ENCODE peak calls at places on chromosomes 7 and 10, in eight cellular contexts. One of them, this sample, is unnamed.

GRCh38 chr7:159039716-159040115 is 105.0 kb downstream of the VIPR2 start:
- DNase-seq in HCT116: no peak
- DNase-seq in upper lobe of left lung: no peak
- DNase-seq in spleen: no peak
- DNase-seq in GM12878: no peak
- DNase-seq in transverse colon: no peak
- DNase-seq in breast epithelium: peak; percentile 8
- DNase-seq in endothelial cell of umbilical vein: no peak
- DNase-seq in this sample: no peak

GRCh38 chr10:80407836-80408197 is 534 bp upstream of the PRXL2A start:
- DNase-seq in transverse colon: peak; percentile 48
- DNase-seq in GM12878: no peak
- DNase-seq in HCT116: peak; percentile 37
- DNase-seq in endothelial cell of umbilical vein: peak; percentile 79
- DNase-seq in spleen: peak; percentile 80
- DNase-seq in breast epithelium: no peak
- DNase-seq in upper lobe of left lung: peak; percentile 57
- DNase-seq in this sample: peak; percentile 25

GRCh38 chr7:116501425-116502167 is 2.1 kb downstream of the CAV2 start:
- DNase-seq in transverse colon: no peak
- DNase-seq in breast epithelium: no peak
- DNase-seq in spleen: no peak
- DNase-seq in GM12878: no peak
- DNase-seq in endothelial cell of umbilical vein: peak; percentile 86
- DNase-seq in upper lobe of left lung: no peak
- DNase-seq in HCT116: no peak
- DNase-seq in this sample: no peak

GRCh38 chr10:102118867-102119266 is 1.3 kb downstream of the LDB1 start:
- DNase-seq in HCT116: no peak
- DNase-seq in upper lobe of left lung: peak; percentile 76
- DNase-seq in endothelial cell of umbilical vein: peak; percentile 25
- DNase-seq in GM12878: no peak
- DNase-seq in breast epithelium: peak; percentile 53
- DNase-seq in spleen: peak; percentile 81
- DNase-seq in transverse colon: peak; percentile 57
- DNase-seq in this sample: no peak

GRCh38 chr7:68604516-68604915 is 993.8 kb upstream of the AUTS2 start:
- DNase-seq in GM12878: no peak
- DNase-seq in spleen: no peak
- DNase-seq in breast epithelium: no peak
- DNase-seq in endothelial cell of umbilical vein: no peak
- DNase-seq in HCT116: no peak
- DNase-seq in transverse colon: no peak
- DNase-seq in upper lobe of left lung: no peak
- DNase-seq in this sample: no peak

GRCh38 chr10:9302142-9302746 is 1247.8 kb downstream of the GATA3 start:
- DNase-seq in GM12878: no peak
- DNase-seq in upper lobe of left lung: no peak
- DNase-seq in breast epithelium: no peak
- DNase-seq in HCT116: peak; percentile 23
- DNase-seq in endothelial cell of umbilical vein: peak; percentile 79
- DNase-seq in spleen: no peak
- DNase-seq in transverse colon: no peak
- DNase-seq in this sample: no peak

GRCh38 chr7:131943616-131944015 is 387.2 kb upstream of the PODXL start:
- DNase-seq in GM12878: no peak
- DNase-seq in spleen: no peak
- DNase-seq in breast epithelium: no peak
- DNase-seq in HCT116: no peak
- DNase-seq in upper lobe of left lung: no peak
- DNase-seq in transverse colon: no peak
- DNase-seq in endothelial cell of umbilical vein: no peak
- DNase-seq in this sample: no peak

GRCh38 chr7:143494622-143495021 is 16.9 kb downstream of the TAS2R41 start:
- DNase-seq in spleen: no peak
- DNase-seq in GM12878: no peak
- DNase-seq in HCT116: no peak
- DNase-seq in endothelial cell of umbilical vein: no peak
- DNase-seq in transverse colon: no peak
- DNase-seq in breast epithelium: no peak
- DNase-seq in upper lobe of left lung: no peak
- DNase-seq in this sample: no peak

DNA sequence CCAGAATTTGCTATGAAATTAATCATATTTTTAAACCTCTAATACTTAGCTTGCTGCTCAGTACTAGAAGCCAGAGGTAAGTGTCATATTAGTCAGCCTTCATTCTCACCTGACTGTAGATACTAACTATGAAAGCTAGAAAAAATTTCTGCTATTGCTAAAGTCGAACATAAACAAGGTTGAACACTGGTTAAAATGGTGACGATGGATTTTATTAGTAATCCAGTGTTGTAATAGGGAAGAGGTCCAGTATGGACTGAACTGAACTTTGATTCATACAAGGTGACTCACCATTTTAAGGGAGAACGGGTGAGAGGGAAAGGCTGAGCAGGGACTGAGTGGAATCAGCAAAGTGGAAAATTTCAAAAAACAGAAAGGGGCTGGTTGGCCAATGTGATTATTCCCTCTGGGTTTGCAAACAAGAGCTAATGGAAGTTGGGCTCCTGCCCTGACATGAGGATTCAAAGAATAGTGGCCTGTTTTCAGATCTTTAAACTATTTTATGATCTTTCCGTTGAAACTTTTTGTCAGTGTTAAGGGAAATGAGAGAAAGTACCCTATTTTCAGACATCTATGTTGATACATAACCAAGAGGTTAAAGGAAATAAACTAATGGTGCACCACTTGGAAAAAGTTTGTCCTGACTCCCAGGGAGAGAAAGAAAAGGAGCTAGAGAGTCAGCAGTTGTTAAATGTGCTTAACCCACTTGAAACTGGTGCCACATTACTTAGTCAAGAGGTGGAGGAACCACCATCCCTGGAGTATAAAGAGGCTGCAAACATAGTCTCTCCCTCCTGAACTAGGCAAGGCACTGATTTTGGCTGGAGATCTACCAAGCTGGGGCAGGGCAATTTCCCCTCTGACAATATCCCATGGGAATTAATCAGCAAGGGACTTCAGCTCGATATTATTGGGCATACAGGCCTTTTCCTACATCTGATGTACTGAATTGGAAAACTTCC is 15.3 kb upstream of the AKR1C1 start:
- DNase-seq in breast epithelium: no peak
- DNase-seq in upper lobe of left lung: peak; percentile 42
- DNase-seq in spleen: no peak
- DNase-seq in HCT116: peak; percentile 8
- DNase-seq in GM12878: no peak
- DNase-seq in transverse colon: no peak
- DNase-seq in endothelial cell of umbilical vein: peak; percentile 45
- DNase-seq in this sample: no peak
- TF ChIP-seq POLR2AphosphoS5 in breast epithelium: peak; percentile 36
- TF ChIP-seq POLR2AphosphoS5 in upper lobe of left lung: no peak
- TF ChIP-seq POLR2AphosphoS5 in spleen: no peak
- TF ChIP-seq POLR2AphosphoS5 in HCT116: no peak
- TF ChIP-seq POLR2AphosphoS5 in GM12878: no peak
- TF ChIP-seq POLR2AphosphoS5 in transverse colon: peak; percentile 62
- TF ChIP-seq POLR2AphosphoS5 in endothelial cell of umbilical vein: no peak
- TF ChIP-seq POLR2AphosphoS5 in this sample: no peak

GRCh38 chr7:106777666-106778299 is 87.3 kb upstream of the PIK3CG start:
- DNase-seq in spleen: no peak
- DNase-seq in HCT116: no peak
- DNase-seq in transverse colon: no peak
- DNase-seq in endothelial cell of umbilical vein: no peak
- DNase-seq in breast epithelium: no peak
- DNase-seq in GM12878: no peak
- DNase-seq in upper lobe of left lung: no peak
- DNase-seq in this sample: no peak
- TF ChIP-seq POLR2A in spleen: no peak
- TF ChIP-seq POLR2A in HCT116: no peak
- TF ChIP-seq POLR2A in transverse colon: no peak
- TF ChIP-seq POLR2A in endothelial cell of umbilical vein: no peak
- TF ChIP-seq POLR2A in breast epithelium: no peak
- TF ChIP-seq POLR2A in GM12878: no peak
- TF ChIP-seq POLR2A in upper lobe of left lung: no peak
- TF ChIP-seq POLR2A in this sample: no peak

GRCh38 chr10:119028900-119029612 is 458 bp upstream of the NANOS1 start:
- DNase-seq in HCT116: peak; percentile 85
- DNase-seq in breast epithelium: peak; percentile 79
- DNase-seq in upper lobe of left lung: peak; percentile 80
- DNase-seq in spleen: peak; percentile 90
- DNase-seq in transverse colon: peak; percentile 89
- DNase-seq in endothelial cell of umbilical vein: peak; percentile 87
- DNase-seq in GM12878: peak; percentile 35
- DNase-seq in this sample: peak; percentile 95
- TF ChIP-seq POLR2AphosphoS5 in HCT116: no peak
- TF ChIP-seq POLR2AphosphoS5 in breast epithelium: no peak
- TF ChIP-seq POLR2AphosphoS5 in upper lobe of left lung: peak; percentile 4
- TF ChIP-seq POLR2AphosphoS5 in spleen: peak; percentile 44
- TF ChIP-seq POLR2AphosphoS5 in transverse colon: peak; percentile 5
- TF ChIP-seq POLR2AphosphoS5 in endothelial cell of umbilical vein: no peak
- TF ChIP-seq POLR2AphosphoS5 in GM12878: no peak
- TF ChIP-seq POLR2AphosphoS5 in this sample: no peak

GRCh38 chr7:100721505-100721812 is 1.2 kb downstream of the EPO start:
- DNase-seq in spleen: no peak
- DNase-seq in GM12878: no peak
- DNase-seq in upper lobe of left lung: no peak
- DNase-seq in transverse colon: no peak
- DNase-seq in breast epithelium: no peak
- DNase-seq in endothelial cell of umbilical vein: no peak
- DNase-seq in HCT116: no peak
- DNase-seq in this sample: no peak
- TF ChIP-seq POLR2A in spleen: no peak
- TF ChIP-seq POLR2A in GM12878: no peak
- TF ChIP-seq POLR2A in upper lobe of left lung: no peak
- TF ChIP-seq POLR2A in transverse colon: no peak
- TF ChIP-seq POLR2A in breast epithelium: no peak
- TF ChIP-seq POLR2A in endothelial cell of umbilical vein: no peak
- TF ChIP-seq POLR2A in HCT116: no peak
- TF ChIP-seq POLR2A in this sample: no peak

DNA sequence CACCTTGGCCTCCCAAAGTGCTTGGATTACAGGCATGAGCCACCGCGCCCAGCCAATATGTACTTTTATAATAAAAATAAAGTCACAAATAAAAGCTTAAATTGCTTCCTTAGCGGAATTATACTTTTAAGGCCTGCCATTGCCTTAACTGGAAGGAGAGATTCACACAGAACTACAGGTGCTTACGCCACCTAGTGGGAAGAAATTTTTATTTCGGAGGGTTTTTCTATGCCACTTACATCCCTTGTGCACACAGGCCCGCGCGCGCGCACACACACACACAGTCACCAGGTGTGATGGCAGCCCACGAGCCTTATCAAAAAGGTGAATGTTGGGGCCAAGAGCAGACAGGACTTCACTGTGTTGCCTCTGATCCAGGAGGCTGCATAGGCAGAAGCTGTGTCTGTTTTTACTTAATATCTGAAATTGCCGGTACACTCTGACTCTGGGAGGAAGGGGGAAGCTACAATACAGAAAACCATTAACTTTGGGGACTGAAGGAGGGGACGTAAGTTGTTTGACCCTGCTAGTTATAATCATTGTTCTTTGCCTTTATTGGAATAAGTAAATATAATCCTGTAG is 87.2 kb downstream of the SLC16A9 start:
- DNase-seq in upper lobe of left lung: peak; percentile 30
- DNase-seq in transverse colon: peak; percentile 42
- DNase-seq in endothelial cell of umbilical vein: peak; percentile 56
- DNase-seq in breast epithelium: no peak
- DNase-seq in spleen: no peak
- DNase-seq in GM12878: no peak
- DNase-seq in HCT116: peak; percentile 67
- DNase-seq in this sample: no peak
- TF ChIP-seq POLR2AphosphoS5 in upper lobe of left lung: no peak
- TF ChIP-seq POLR2AphosphoS5 in transverse colon: no peak
- TF ChIP-seq POLR2AphosphoS5 in endothelial cell of umbilical vein: no peak
- TF ChIP-seq POLR2AphosphoS5 in breast epithelium: no peak
- TF ChIP-seq POLR2AphosphoS5 in spleen: no peak
- TF ChIP-seq POLR2AphosphoS5 in GM12878: no peak
- TF ChIP-seq POLR2AphosphoS5 in HCT116: no peak
- TF ChIP-seq POLR2AphosphoS5 in this sample: no peak